ENCODE peak calls at places on chromosomes 7 and 10, in seven cellular contexts. Y, V, J, I, F, M and W are unnamed samples.

GRCh38 chr7:44454348-44454747 is 36.1 kb downstream of the NUDCD3 start:
- DNase-seq in Y (no peak), V (no peak), J (no peak), I (no peak), F (no peak), M (no peak), W (no peak)

GRCh38 chr10:124083740-124084397 is 9.5 kb downstream of the CHST15 start:
- DNase-seq in Y (no peak), V (no peak), J (no peak), I (no peak), F (no peak), M (no peak), W (no peak)

GRCh38 chr10:80176526-80176925 is 28.8 kb downstream of the ANXA11 start:
- DNase-seq in Y (no peak), V (no peak), J (no peak), I (no peak), F (no peak), M (no peak), W (no peak)

GRCh38 chr7:32661929-32662328 is 166.6 kb downstream of the AVL9 start:
- DNase-seq in Y (no peak), V (no peak), J (no peak), I (no peak), F (no peak), M (no peak), W (no peak)

GRCh38 chr7:157558516-157558874 is 221.7 kb downstream of the DNAJB6 start:
- DNase-seq in Y (no peak), V (no peak), J (no peak), I (no peak), F (no peak), M (no peak), W (no peak)

GRCh38 chr10:113425596-113425995 is 127.3 kb upstream of the HABP2 start:
- DNase-seq in Y (no peak), V (no peak), J (no peak), I (no peak), F (peak; percentile 19), M (peak; percentile 99), W (no peak)

GRCh38 chr7:5345671-5346070 is 62.9 kb downstream of the SLC29A4 start:
- DNase-seq in Y (no peak), V (no peak), J (no peak), I (no peak), F (no peak), M (no peak), W (no peak)

GRCh38 chr10:101879456-101880189 is 36.0 kb upstream of the KCNIP2 start:
- DNase-seq in Y (no peak), V (no peak), J (no peak), I (no peak), F (peak; percentile 50), M (peak; percentile 94), W (peak; percentile 97)

GRCh38 chr7:101900103-101900502 is 82.7 kb downstream of the CUX1 start:
- DNase-seq in Y (no peak), V (no peak), J (no peak), I (no peak), F (no peak), M (no peak), W (no peak)

GRCh38 chr7:37832194-37832593 is 16.2 kb upstream of the NME8 start:
- DNase-seq in Y (no peak), V (no peak), J (no peak), I (no peak), F (no peak), M (peak; percentile 19), W (no peak)

GRCh38 chr7:129906700-129907099 is 46.1 kb downstream of the UBE2H start:
- DNase-seq in Y (no peak), V (no peak), J (no peak), I (no peak), F (no peak), M (peak; percentile 64), W (no peak)

GRCh38 chr10:2994562-2994961 is 72.8 kb upstream of the PFKP start:
- DNase-seq in Y (no peak), V (no peak), J (no peak), I (no peak), F (no peak), M (no peak), W (peak; percentile 51)

GRCh38 chr7:68700414-68700813 is 897.9 kb upstream of the AUTS2 start:
- DNase-seq in Y (no peak), V (no peak), J (no peak), I (no peak), F (no peak), M (no peak), W (peak; percentile 65)

GRCh38 chr7:15323545-15323944 is 238.3 kb downstream of the AGMO start:
- DNase-seq in Y (no peak), V (no peak), J (no peak), I (no peak), F (no peak), M (no peak), W (no peak)

GRCh38 chr7:44587843-44588711 is 6.0 kb upstream of the TMED4 start:
- DNase-seq in Y (no peak), V (no peak), J (no peak), I (no peak), F (peak; percentile 71), M (peak; percentile 81), W (peak; percentile 66)

GRCh38 chr10:61633665-61634064 is 29.1 kb upstream of the CABCOCO1 start:
- DNase-seq in Y (no peak), V (no peak), J (no peak), I (no peak), F (no peak), M (no peak), W (peak; percentile 68)

GRCh38 chr7:24660541-24660940 is 87.3 kb downstream of the PALS2 start:
- DNase-seq in Y (no peak), V (no peak), J (no peak), I (no peak), F (no peak), M (no peak), W (peak; percentile 64)

GRCh38 chr10:83723080-83723479 is 416.2 kb upstream of the GHITM start:
- DNase-seq in Y (no peak), V (no peak), J (no peak), I (no peak), F (no peak), M (no peak), W (no peak)

GRCh38 chr10:57723305-57723704 is 544.4 kb downstream of the IPMK start:
- DNase-seq in Y (peak; percentile 47), V (no peak), J (no peak), I (no peak), F (no peak), M (no peak), W (no peak)

GRCh38 chr10:6022693-6023092 is 39.5 kb downstream of the IL2RA start:
- DNase-seq in Y (no peak), V (no peak), J (no peak), I (no peak), F (no peak), M (no peak), W (no peak)

GRCh38 chr7:20111821-20112542 is 105.2 kb downstream of the MACC1 start:
- DNase-seq in Y (no peak), V (no peak), J (no peak), I (no peak), F (no peak), M (no peak), W (no peak)

GRCh38 chr7:20114463-20114862 is 102.7 kb downstream of the MACC1 start:
- DNase-seq in Y (peak; percentile 83), V (no peak), J (peak; percentile 6), I (no peak), F (peak; percentile 16), M (peak; percentile 28), W (no peak)

GRCh38 chr7:20116869-20117268 is 100.3 kb downstream of the MACC1 start:
- DNase-seq in Y (peak; percentile 77), V (no peak), J (no peak), I (peak; percentile 52), F (no peak), M (no peak), W (no peak)

GRCh38 chr7:20112646-20113045 is 104.5 kb downstream of the MACC1 start:
- DNase-seq in Y (peak; percentile 48), V (no peak), J (peak; percentile 18), I (no peak), F (no peak), M (no peak), W (no peak)

DNA sequence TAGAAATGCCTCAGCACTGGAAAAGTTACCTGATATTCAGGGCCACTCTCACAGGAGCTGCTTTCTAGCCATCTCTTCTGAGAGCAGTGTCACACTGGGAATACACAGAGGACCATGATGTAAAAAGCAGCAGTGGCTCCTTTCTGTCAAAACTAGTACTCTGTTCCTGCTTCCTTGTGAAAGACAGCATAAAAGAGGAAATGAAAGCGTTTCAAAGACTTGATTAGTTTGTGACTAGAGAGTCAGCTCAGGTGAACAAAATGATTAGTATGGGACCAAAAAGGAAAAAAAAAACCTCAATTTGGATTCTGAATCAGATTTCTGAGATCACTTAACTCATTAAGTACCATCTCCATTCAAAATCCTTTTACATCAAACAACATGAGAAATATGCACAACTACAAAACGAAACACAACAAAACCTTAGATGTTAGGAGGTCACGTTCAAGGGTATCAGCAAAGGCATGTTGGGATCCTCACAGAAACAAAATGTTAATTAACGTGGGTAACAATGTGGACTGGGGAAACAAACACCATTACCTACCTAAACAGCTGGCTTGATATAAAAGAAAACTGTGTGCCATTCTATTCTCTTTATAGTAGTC is 103.7 kb downstream of the MACC1 start:
- DNase-seq in Y (no peak), V (no peak), J (no peak), I (no peak), F (no peak), M (peak; percentile 6), W (no peak)
- H3K4me1 ChIP-seq in Y (peaks cover 6% of the 10 kb centered on the region), V (peaks cover 37% of the 10 kb centered on the region), J (peaks cover 19% of the 10 kb centered on the region), I (peaks cover 13% of the 10 kb centered on the region), F (no peaks in the 10 kb centered on the region), M (no peaks in the 10 kb centered on the region), W (no peaks in the 10 kb centered on the region)

DNA sequence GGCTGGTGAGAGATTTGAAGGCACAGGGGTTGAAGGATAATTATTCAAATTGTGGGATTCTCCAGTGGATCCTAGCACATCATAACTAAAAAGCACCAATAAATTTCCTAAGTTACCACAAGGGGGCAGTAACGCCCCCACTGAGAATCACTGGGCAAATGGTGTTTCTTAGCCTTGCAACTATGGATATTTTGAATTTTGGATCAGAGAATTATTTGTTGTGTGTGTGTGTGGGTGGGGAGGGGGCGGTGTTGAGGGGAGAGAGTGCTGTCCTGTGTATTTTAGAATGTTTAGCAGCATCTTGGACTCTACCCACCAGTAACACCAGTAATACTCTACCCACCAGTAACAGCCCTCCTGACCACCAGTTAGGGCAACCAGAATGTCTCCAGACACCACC is 63.3 kb upstream of the PRKG1 start:
- DNase-seq in Y (peak; percentile 50), V (no peak), J (no peak), I (no peak), F (peak; percentile 58), M (peak; percentile 76), W (peak; percentile 54)
- H2BK120ac ChIP-seq in Y (no peak overlapping the region), V (no peak overlapping the region), J (no peak overlapping the region), I (no peak overlapping the region), F (no peak overlapping the region), M (no peak overlapping the region), W (no peak overlapping the region)

GRCh38 chr10:119665901-119666708 is 14.9 kb downstream of the BAG3 start:
- DNase-seq in Y (no peak), V (no peak), J (no peak), I (no peak), F (peak; percentile 74), M (peak; percentile 54), W (peak; percentile 36)
- H3K4me1 ChIP-seq in Y (peaks cover 18% of the 10 kb centered on the region), V (peaks cover 8% of the 10 kb centered on the region), J (peaks cover 22% of the 10 kb centered on the region), I (peaks cover 4% of the 10 kb centered on the region), F (peaks cover 56% of the 10 kb centered on the region), M (peaks cover 43% of the 10 kb centered on the region), W (peaks cover 40% of the 10 kb centered on the region)

DNA sequence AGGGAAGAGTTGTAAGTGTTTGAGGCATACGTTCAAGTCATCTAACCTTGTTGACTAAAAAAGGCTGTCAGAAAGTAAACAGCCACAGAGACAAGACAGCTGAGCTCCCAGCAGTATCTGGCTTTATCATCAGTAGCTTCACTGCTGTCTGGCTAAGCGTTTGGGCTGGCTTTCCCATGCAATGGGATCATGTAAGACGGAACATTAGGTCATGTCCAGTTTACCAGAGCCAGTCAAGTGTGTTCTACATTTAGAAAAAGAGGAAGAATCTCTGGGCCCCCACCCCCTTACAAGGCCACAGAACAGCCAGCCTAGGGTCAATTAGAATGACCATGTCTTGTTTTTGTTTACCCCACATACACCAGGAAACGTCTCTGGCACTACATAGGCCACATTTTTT is 51.3 kb upstream of the GSAP start:
- DNase-seq in Y (no peak), V (no peak), J (no peak), I (no peak), F (peak; percentile 96), M (no peak), W (no peak)
- H2BK120ac ChIP-seq in Y (no peak overlapping the region), V (no peak overlapping the region), J (no peak overlapping the region), I (no peak overlapping the region), F (no peak overlapping the region), M (no peak overlapping the region), W (no peak overlapping the region)